ENCODE peak calls at places on chromosomes 12 and 14, in five cellular contexts. Y, I, W, N and R are unnamed samples.

GRCh38 chr12:124545508-124546418 is 21.6 kb downstream of the NCOR2 start:
- DNase-seq in Y (no peak), I (no peak), W (no peak), N (no peak), R (no peak)

GRCh38 chr12:88453323-88453722 is 126.9 kb downstream of the KITLG start:
- DNase-seq in Y (no peak), I (no peak), W (no peak), N (no peak), R (no peak)

GRCh38 chr14:102909462-102909861 is 13.0 kb upstream of the AMN start:
- DNase-seq in Y (no peak), I (no peak), W (no peak), N (no peak), R (no peak)

GRCh38 chr12:57475271-57476161 is 4.2 kb downstream of the ARHGAP9 start:
- DNase-seq in Y (no peak), I (peak), W (no peak), N (no peak), R (no peak)

GRCh38 chr12:81143057-81143456 is 65.2 kb downstream of the ACSS3 start:
- DNase-seq in Y (no peak), I (no peak), W (peak), N (no peak), R (no peak)

GRCh38 chr12:43210437-43211197 is 341.4 kb downstream of the ADAMTS20 start:
- DNase-seq in Y (no peak), I (no peak), W (no peak), N (no peak), R (no peak)

GRCh38 chr12:607541-608001 is 55.7 kb downstream of the NINJ2 start:
- DNase-seq in Y (no peak), I (no peak), W (no peak), N (no peak), R (no peak)

GRCh38 chr14:95038521-95039250 is 118.6 kb downstream of the DICER1 start:
- DNase-seq in Y (no peak), I (no peak), W (no peak), N (no peak), R (no peak)

GRCh38 chr12:51980051-51980808 is 26.5 kb upstream of the TAMALIN start:
- DNase-seq in Y (peak), I (peak), W (peak), N (peak), R (peak)

GRCh38 chr12:94186461-94187237 is 38.3 kb downstream of the PLXNC1 start:
- DNase-seq in Y (no peak), I (peak), W (no peak), N (no peak), R (no peak)

GRCh38 chr14:54606178-54606577 is 39.2 kb downstream of the SAMD4A start:
- DNase-seq in Y (no peak), I (no peak), W (no peak), N (no peak), R (peak)

GRCh38 chr12:93230311-93230689 is 147.4 kb upstream of the NUDT4 start:
- DNase-seq in Y (no peak), I (no peak), W (no peak), N (no peak), R (no peak)

GRCh38 chr12:102503056-102503681 is 22.8 kb upstream of the IGF1 start:
- DNase-seq in Y (no peak), I (no peak), W (no peak), N (no peak), R (no peak)

GRCh38 chr12:60981473-60981872 is 1278.7 kb upstream of the USP15 start:
- DNase-seq in Y (no peak), I (no peak), W (no peak), N (no peak), R (no peak)

GRCh38 chr12:113260636-113261300 is 39.5 kb downstream of the TPCN1 start:
- DNase-seq in Y (no peak), I (no peak), W (no peak), N (no peak), R (no peak)

GRCh38 chr12:10031771-10032175 is 1.3 kb downstream of the CLEC9A start:
- DNase-seq in Y (no peak), I (no peak), W (no peak), N (no peak), R (no peak)

GRCh38 chr14:41476526-41476925 is 130.2 kb upstream of the LRFN5 start:
- DNase-seq in Y (no peak), I (no peak), W (no peak), N (no peak), R (no peak)

GRCh38 chr14:71645656-71646055 is 286.6 kb upstream of the RGS6 start:
- DNase-seq in Y (no peak), I (no peak), W (no peak), N (no peak), R (no peak)

GRCh38 chr12:70049596-70050360 is 193.5 kb upstream of the CNOT2 start:
- DNase-seq in Y (peak), I (no peak), W (no peak), N (no peak), R (no peak)

GRCh38 chr14:29865299-29865698 is 62.3 kb downstream of the PRKD1 start:
- DNase-seq in Y (no peak), I (no peak), W (no peak), N (no peak), R (no peak)

GRCh38 chr14:91839754-91840153 is 27.6 kb downstream of the TC2N start:
- DNase-seq in Y (no peak), I (no peak), W (no peak), N (no peak), R (peak)

GRCh38 chr12:62481843-62482540 is 15.4 kb downstream of the MON2 start:
- DNase-seq in Y (no peak), I (no peak), W (no peak), N (no peak), R (no peak)

GRCh38 chr12:41932470-41932991 is 212.1 kb downstream of the GXYLT1 start:
- DNase-seq in Y (peak), I (peak), W (peak), N (no peak), R (no peak)

GRCh38 chr14:101185946-101186345 is 282.4 kb upstream of the RTL1 start:
- DNase-seq in Y (no peak), I (no peak), W (no peak), N (no peak), R (no peak)

GRCh38 chr14:20597108-20597507 is 5.9 kb upstream of the RNASE12 start:
- DNase-seq in Y (no peak), I (no peak), W (no peak), N (no peak), R (no peak)

GRCh38 chr14:22155582-22155981 is 433.4 kb downstream of the DAD1 start:
- DNase-seq in Y (no peak), I (no peak), W (no peak), N (no peak), R (no peak)

GRCh38 chr14:88013750-88014349 is 8.9 kb downstream of the GPR65 start:
- DNase-seq in Y (peak), I (peak), W (peak), N (no peak), R (no peak)

GRCh38 chr12:4865246-4865645 is 44.5 kb upstream of the KCNA1 start:
- DNase-seq in Y (no peak), I (no peak), W (no peak), N (no peak), R (no peak)

GRCh38 chr12:67068204-67068731 is 200.9 kb upstream of the CAND1 start:
- DNase-seq in Y (no peak), I (peak), W (no peak), N (no peak), R (no peak)

GRCh38 chr14:61229475-61229888 is 51.7 kb downstream of the TMEM30B start:
- DNase-seq in Y (no peak), I (peak), W (no peak), N (no peak), R (no peak)

GRCh38 chr12:96447256-96447655 is 42.1 kb upstream of the CFAP54 start:
- DNase-seq in Y (no peak), I (no peak), W (no peak), N (no peak), R (no peak)

GRCh38 chr12:42143401-42144173 is 1.1 kb downstream of the GXYLT1 start:
- DNase-seq in Y (no peak), I (peak), W (peak), N (no peak), R (no peak)